ENCODE peak calls at places on chromosomes 2 and 18, in six cellular contexts. X is fibroblast of pulmonary artery, Y is SW480, P is HTR-8/SVneo, O is HuH-7, C is NCI-H748 treated with DMSO at 0.1 percent for 48 hours. L is an unnamed sample.

GRCh38 chr2:227816507-227817274 is 3.0 kb downstream of the CCL20 start:
- DNase-seq in X (peak; percentile 72), Y (no peak), P (no peak), O (no peak), C (no peak), L (peak; percentile 65)

GRCh38 chr18:31683106-31683505 is 1.3 kb downstream of the B4GALT6 start:
- DNase-seq in X (no peak), Y (no peak), P (no peak), O (no peak), C (no peak), L (no peak)

GRCh38 chr18:23317975-23318675 is 135.0 kb upstream of the RIOK3 start:
- DNase-seq in X (peak; percentile 31), Y (peak; percentile 22), P (no peak), O (no peak), C (no peak), L (peak; percentile 82)

GRCh38 chr2:246489-247145 is 17.2 kb downstream of the SH3YL1 start:
- DNase-seq in X (peak; percentile 86), Y (peak; percentile 29), P (peak; percentile 25), O (no peak), C (peak; percentile 34), L (peak; percentile 76)

GRCh38 chr18:25043104-25043503 is 308.9 kb downstream of the ZNF521 start:
- DNase-seq in X (no peak), Y (no peak), P (no peak), O (no peak), C (no peak), L (no peak)

GRCh38 chr2:174833737-174834136 is 69.5 kb upstream of the CHRNA1 start:
- DNase-seq in X (no peak), Y (no peak), P (no peak), O (no peak), C (no peak), L (no peak)

GRCh38 chr18:58728719-58729118 is 57.5 kb downstream of the MALT1 start:
- DNase-seq in X (no peak), Y (no peak), P (no peak), O (no peak), C (no peak), L (no peak)

GRCh38 chr2:27960237-27960912 is 69.8 kb downstream of the BABAM2 start:
- DNase-seq in X (peak; percentile 89), Y (no peak), P (peak; percentile 18), O (no peak), C (no peak), L (peak; percentile 95)

GRCh38 chr2:201795608-201796477 is 10.5 kb upstream of the CDK15 start:
- DNase-seq in X (peak; percentile 62), Y (peak; percentile 65), P (peak; percentile 64), O (peak; percentile 59), C (no peak), L (peak; percentile 63)

GRCh38 chr2:59630789-59631188 is 922.7 kb downstream of the BCL11A start:
- DNase-seq in X (no peak), Y (no peak), P (no peak), O (no peak), C (no peak), L (no peak)

GRCh38 chr18:77702686-77703085 is 453.0 kb downstream of the GALR1 start:
- DNase-seq in X (peak; percentile 10), Y (peak; percentile 11), P (peak; percentile 1), O (no peak), C (peak; percentile 36), L (peak; percentile 25)

GRCh38 chr2:8310557-8311455 is 371.1 kb upstream of the ID2 start:
- DNase-seq in X (no peak), Y (no peak), P (no peak), O (no peak), C (no peak), L (no peak)